ENCODE peak calls at places on chromosomes 16 and 17, in ten cellular contexts. One of them, this sample, is unnamed.

GRCh38 chr17:69723741-69724140 is 309.2 kb downstream of the MAP2K6 start:
- DNase-seq in breast epithelium: no peak
- DNase-seq in WERI-Rb-1: no peak
- DNase-seq in A549: peak
- DNase-seq in Peyer's patch: no peak
- DNase-seq in cardiac muscle cell: no peak
- DNase-seq in left ventricle myocardium inferior: no peak
- DNase-seq in pancreas: no peak
- DNase-seq in neural progenitor cell: peak
- DNase-seq in thoracic aorta: no peak
- DNase-seq in this sample: no peak

GRCh38 chr16:56355786-56356275 is 69.5 kb downstream of the AMFR start:
- DNase-seq in Peyer's patch: peak
- DNase-seq in WERI-Rb-1: no peak
- DNase-seq in pancreas: no peak
- DNase-seq in neural progenitor cell: no peak
- DNase-seq in breast epithelium: peak
- DNase-seq in A549: no peak
- DNase-seq in thoracic aorta: no peak
- DNase-seq in cardiac muscle cell: no peak
- DNase-seq in left ventricle myocardium inferior: peak
- DNase-seq in this sample: no peak

GRCh38 chr17:20992987-20993862 is 49.6 kb downstream of the USP22 start:
- DNase-seq in thoracic aorta: no peak
- DNase-seq in breast epithelium: peak
- DNase-seq in WERI-Rb-1: peak
- DNase-seq in A549: peak
- DNase-seq in cardiac muscle cell: peak
- DNase-seq in neural progenitor cell: peak
- DNase-seq in left ventricle myocardium inferior: peak
- DNase-seq in Peyer's patch: peak
- DNase-seq in pancreas: peak
- DNase-seq in this sample: peak

GRCh38 chr17:14590458-14591250 is 289.8 kb downstream of the HS3ST3B1 start:
- DNase-seq in pancreas: no peak
- DNase-seq in WERI-Rb-1: no peak
- DNase-seq in Peyer's patch: no peak
- DNase-seq in thoracic aorta: no peak
- DNase-seq in neural progenitor cell: no peak
- DNase-seq in left ventricle myocardium inferior: no peak
- DNase-seq in breast epithelium: no peak
- DNase-seq in A549: no peak
- DNase-seq in cardiac muscle cell: no peak
- DNase-seq in this sample: no peak

GRCh38 chr16:13977177-13977576 is 57.2 kb downstream of the ERCC4 start:
- DNase-seq in Peyer's patch: no peak
- DNase-seq in A549: no peak
- DNase-seq in cardiac muscle cell: no peak
- DNase-seq in left ventricle myocardium inferior: no peak
- DNase-seq in WERI-Rb-1: no peak
- DNase-seq in neural progenitor cell: no peak
- DNase-seq in pancreas: no peak
- DNase-seq in breast epithelium: no peak
- DNase-seq in thoracic aorta: no peak
- DNase-seq in this sample: no peak

GRCh38 chr16:89373355-89374110 is 116.8 kb downstream of the ANKRD11 start:
- DNase-seq in pancreas: peak
- DNase-seq in WERI-Rb-1: no peak
- DNase-seq in neural progenitor cell: no peak
- DNase-seq in breast epithelium: no peak
- DNase-seq in A549: no peak
- DNase-seq in left ventricle myocardium inferior: no peak
- DNase-seq in thoracic aorta: no peak
- DNase-seq in cardiac muscle cell: no peak
- DNase-seq in Peyer's patch: no peak
- DNase-seq in this sample: no peak

GRCh38 chr16:12771341-12771798 is 32.3 kb downstream of the CPPED1 start:
- DNase-seq in breast epithelium: no peak
- DNase-seq in Peyer's patch: no peak
- DNase-seq in left ventricle myocardium inferior: no peak
- DNase-seq in pancreas: no peak
- DNase-seq in neural progenitor cell: no peak
- DNase-seq in cardiac muscle cell: no peak
- DNase-seq in A549: no peak
- DNase-seq in thoracic aorta: no peak
- DNase-seq in WERI-Rb-1: no peak
- DNase-seq in this sample: no peak

GRCh38 chr17:43220511-43221125 is 7.8 kb downstream of the CCDC200 start:
- DNase-seq in Peyer's patch: no peak
- DNase-seq in thoracic aorta: no peak
- DNase-seq in cardiac muscle cell: no peak
- DNase-seq in A549: no peak
- DNase-seq in pancreas: no peak
- DNase-seq in breast epithelium: no peak
- DNase-seq in WERI-Rb-1: no peak
- DNase-seq in left ventricle myocardium inferior: no peak
- DNase-seq in neural progenitor cell: peak
- DNase-seq in this sample: no peak

GRCh38 chr16:86630471-86630870 is 52.1 kb downstream of the FOXL1 start:
- DNase-seq in pancreas: no peak
- DNase-seq in breast epithelium: no peak
- DNase-seq in left ventricle myocardium inferior: peak
- DNase-seq in thoracic aorta: no peak
- DNase-seq in WERI-Rb-1: no peak
- DNase-seq in A549: no peak
- DNase-seq in neural progenitor cell: no peak
- DNase-seq in Peyer's patch: no peak
- DNase-seq in cardiac muscle cell: no peak
- DNase-seq in this sample: no peak

GRCh38 chr17:10117085-10117484 is 81.3 kb downstream of the GAS7 start:
- DNase-seq in left ventricle myocardium inferior: no peak
- DNase-seq in pancreas: no peak
- DNase-seq in WERI-Rb-1: peak
- DNase-seq in cardiac muscle cell: no peak
- DNase-seq in neural progenitor cell: no peak
- DNase-seq in Peyer's patch: no peak
- DNase-seq in breast epithelium: no peak
- DNase-seq in A549: no peak
- DNase-seq in thoracic aorta: no peak
- DNase-seq in this sample: no peak

GRCh38 chr17:6714315-6714874 is 1.2 kb upstream of the SLC13A5 start:
- DNase-seq in breast epithelium: no peak
- DNase-seq in A549: peak
- DNase-seq in cardiac muscle cell: no peak
- DNase-seq in left ventricle myocardium inferior: no peak
- DNase-seq in neural progenitor cell: no peak
- DNase-seq in Peyer's patch: no peak
- DNase-seq in pancreas: no peak
- DNase-seq in thoracic aorta: no peak
- DNase-seq in WERI-Rb-1: no peak
- DNase-seq in this sample: peak

GRCh38 chr16:28494141-28494851 is at the start of gene APOBR:
- DNase-seq in WERI-Rb-1: no peak
- DNase-seq in Peyer's patch: peak
- DNase-seq in cardiac muscle cell: no peak
- DNase-seq in thoracic aorta: no peak
- DNase-seq in left ventricle myocardium inferior: peak
- DNase-seq in A549: no peak
- DNase-seq in pancreas: no peak
- DNase-seq in neural progenitor cell: no peak
- DNase-seq in breast epithelium: no peak
- DNase-seq in this sample: peak

GRCh38 chr16:12208341-12209035 is 232.0 kb downstream of the SNX29 start:
- DNase-seq in A549: no peak
- DNase-seq in neural progenitor cell: no peak
- DNase-seq in WERI-Rb-1: no peak
- DNase-seq in breast epithelium: no peak
- DNase-seq in pancreas: no peak
- DNase-seq in thoracic aorta: no peak
- DNase-seq in left ventricle myocardium inferior: no peak
- DNase-seq in cardiac muscle cell: no peak
- DNase-seq in Peyer's patch: no peak
- DNase-seq in this sample: no peak

GRCh38 chr17:78284146-78284545 is 52.7 kb downstream of the TMEM235 start:
- DNase-seq in pancreas: no peak
- DNase-seq in A549: peak
- DNase-seq in breast epithelium: no peak
- DNase-seq in WERI-Rb-1: no peak
- DNase-seq in Peyer's patch: no peak
- DNase-seq in cardiac muscle cell: no peak
- DNase-seq in thoracic aorta: no peak
- DNase-seq in neural progenitor cell: no peak
- DNase-seq in left ventricle myocardium inferior: no peak
- DNase-seq in this sample: no peak

GRCh38 chr17:40443196-40443987 is at the start of gene IGFBP4:
- DNase-seq in cardiac muscle cell: peak
- DNase-seq in left ventricle myocardium inferior: peak
- DNase-seq in Peyer's patch: peak
- DNase-seq in breast epithelium: peak
- DNase-seq in thoracic aorta: no peak
- DNase-seq in pancreas: peak
- DNase-seq in neural progenitor cell: peak
- DNase-seq in WERI-Rb-1: peak
- DNase-seq in A549: peak
- DNase-seq in this sample: peak

GRCh38 chr17:40445769-40446468 is 2.7 kb downstream of the IGFBP4 start:
- DNase-seq in A549: peak
- DNase-seq in breast epithelium: no peak
- DNase-seq in cardiac muscle cell: no peak
- DNase-seq in pancreas: no peak
- DNase-seq in neural progenitor cell: no peak
- DNase-seq in thoracic aorta: no peak
- DNase-seq in Peyer's patch: no peak
- DNase-seq in left ventricle myocardium inferior: no peak
- DNase-seq in WERI-Rb-1: no peak
- DNase-seq in this sample: no peak

GRCh38 chr17:40447148-40447644 is 3.9 kb downstream of the IGFBP4 start:
- DNase-seq in neural progenitor cell: no peak
- DNase-seq in A549: no peak
- DNase-seq in Peyer's patch: no peak
- DNase-seq in cardiac muscle cell: no peak
- DNase-seq in pancreas: no peak
- DNase-seq in breast epithelium: no peak
- DNase-seq in left ventricle myocardium inferior: no peak
- DNase-seq in thoracic aorta: no peak
- DNase-seq in WERI-Rb-1: no peak
- DNase-seq in this sample: no peak

GRCh38 chr17:40442392-40443195 is 656 bp upstream of the IGFBP4 start:
- DNase-seq in thoracic aorta: no peak
- DNase-seq in pancreas: no peak
- DNase-seq in Peyer's patch: no peak
- DNase-seq in A549: peak
- DNase-seq in left ventricle myocardium inferior: peak
- DNase-seq in cardiac muscle cell: no peak
- DNase-seq in breast epithelium: no peak
- DNase-seq in WERI-Rb-1: no peak
- DNase-seq in neural progenitor cell: no peak
- DNase-seq in this sample: no peak

GRCh38 chr17:40443988-40444899 is 994 bp downstream of the IGFBP4 start:
- DNase-seq in breast epithelium: no peak
- DNase-seq in Peyer's patch: no peak
- DNase-seq in cardiac muscle cell: no peak
- DNase-seq in neural progenitor cell: no peak
- DNase-seq in left ventricle myocardium inferior: no peak
- DNase-seq in A549: peak
- DNase-seq in pancreas: no peak
- DNase-seq in WERI-Rb-1: no peak
- DNase-seq in thoracic aorta: no peak
- DNase-seq in this sample: no peak
- TF ChIP-seq CTCF in breast epithelium: no peak
- TF ChIP-seq CTCF in Peyer's patch: no peak
- TF ChIP-seq CTCF in cardiac muscle cell: no peak
- TF ChIP-seq CTCF in neural progenitor cell: peak
- TF ChIP-seq CTCF in left ventricle myocardium inferior: no peak
- TF ChIP-seq CTCF in A549: no peak
- TF ChIP-seq CTCF in pancreas: no peak
- TF ChIP-seq CTCF in WERI-Rb-1: no peak
- TF ChIP-seq CTCF in thoracic aorta: no peak
- TF ChIP-seq CTCF in this sample: no peak

GRCh38 chr17:76642032-76642561 is 1.5 kb downstream of the ST6GALNAC1 start:
- DNase-seq in A549: no peak
- DNase-seq in pancreas: no peak
- DNase-seq in thoracic aorta: no peak
- DNase-seq in left ventricle myocardium inferior: no peak
- DNase-seq in Peyer's patch: no peak
- DNase-seq in cardiac muscle cell: no peak
- DNase-seq in neural progenitor cell: no peak
- DNase-seq in breast epithelium: no peak
- DNase-seq in WERI-Rb-1: no peak
- DNase-seq in this sample: no peak
- H3K4me3 ChIP-seq in A549: no peak
- H3K4me3 ChIP-seq in pancreas: no peak
- H3K4me3 ChIP-seq in thoracic aorta: no peak
- H3K4me3 ChIP-seq in left ventricle myocardium inferior: peak
- H3K4me3 ChIP-seq in Peyer's patch: no peak
- H3K4me3 ChIP-seq in cardiac muscle cell: no peak
- H3K4me3 ChIP-seq in neural progenitor cell: no peak
- H3K4me3 ChIP-seq in breast epithelium: no peak
- H3K4me3 ChIP-seq in WERI-Rb-1: no peak
- H3K4me3 ChIP-seq in this sample: no peak

DNA sequence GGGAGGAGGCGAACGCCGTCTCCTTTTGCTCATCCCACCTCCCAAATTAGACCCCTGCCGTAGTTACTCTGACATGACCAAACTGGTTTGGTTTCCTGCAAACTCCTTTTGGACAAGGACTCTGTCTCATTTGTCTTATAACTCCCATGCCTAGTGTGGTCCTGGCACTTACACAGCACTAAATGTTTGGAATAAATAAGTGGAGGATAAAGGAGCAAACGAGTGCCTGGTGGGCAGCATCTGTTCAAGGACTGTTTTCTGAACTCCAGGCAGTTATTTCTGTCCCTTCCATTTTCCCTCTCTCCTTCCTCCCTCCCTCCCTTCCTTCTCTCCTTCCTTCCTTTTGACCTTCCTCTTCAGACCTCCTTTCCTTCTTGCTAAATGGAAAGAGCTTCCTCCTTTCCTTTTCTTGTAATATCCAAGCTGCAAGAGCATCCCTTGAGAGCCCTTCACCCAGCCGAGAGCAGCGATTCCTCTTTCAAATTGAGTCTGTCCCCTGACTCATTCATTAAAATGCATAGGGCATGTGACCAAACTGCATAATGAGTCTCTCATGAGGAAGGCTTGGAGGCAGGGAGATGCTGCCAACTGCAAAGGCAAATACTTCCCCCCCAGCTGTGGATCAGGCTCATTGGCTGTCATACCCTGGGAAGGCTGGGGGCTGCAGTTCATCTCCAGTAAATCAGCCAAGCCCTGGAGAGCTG is 36.9 kb downstream of the CHD9 start:
- DNase-seq in Peyer's patch: peak
- DNase-seq in breast epithelium: no peak
- DNase-seq in pancreas: no peak
- DNase-seq in thoracic aorta: no peak
- DNase-seq in WERI-Rb-1: no peak
- DNase-seq in A549: no peak
- DNase-seq in left ventricle myocardium inferior: peak
- DNase-seq in neural progenitor cell: peak
- DNase-seq in cardiac muscle cell: peak
- DNase-seq in this sample: no peak
- H3K27ac ChIP-seq in Peyer's patch: peak
- H3K27ac ChIP-seq in breast epithelium: peak
- H3K27ac ChIP-seq in pancreas: peak
- H3K27ac ChIP-seq in thoracic aorta: peak
- H3K27ac ChIP-seq in WERI-Rb-1: no peak
- H3K27ac ChIP-seq in A549: peak
- H3K27ac ChIP-seq in left ventricle myocardium inferior: peak
- H3K27ac ChIP-seq in neural progenitor cell: no peak
- H3K27ac ChIP-seq in cardiac muscle cell: no peak
- H3K27ac ChIP-seq in this sample: no peak

GRCh38 chr17:50634915-50635719 is 436 bp downstream of the ABCC3 start:
- DNase-seq in breast epithelium: no peak
- DNase-seq in A549: no peak
- DNase-seq in pancreas: peak
- DNase-seq in left ventricle myocardium inferior: no peak
- DNase-seq in WERI-Rb-1: no peak
- DNase-seq in Peyer's patch: no peak
- DNase-seq in thoracic aorta: no peak
- DNase-seq in neural progenitor cell: peak
- DNase-seq in cardiac muscle cell: peak
- DNase-seq in this sample: no peak
- TF ChIP-seq CTCF in breast epithelium: no peak
- TF ChIP-seq CTCF in A549: no peak
- TF ChIP-seq CTCF in pancreas: no peak
- TF ChIP-seq CTCF in left ventricle myocardium inferior: no peak
- TF ChIP-seq CTCF in WERI-Rb-1: no peak
- TF ChIP-seq CTCF in Peyer's patch: no peak
- TF ChIP-seq CTCF in thoracic aorta: no peak
- TF ChIP-seq CTCF in neural progenitor cell: peak
- TF ChIP-seq CTCF in cardiac muscle cell: peak
- TF ChIP-seq CTCF in this sample: no peak